ENCODE peak calls at places on chromosomes 5 and 9, in ten cellular contexts. I, C, W, U, H, G, F, B, R and N are unnamed samples.

GRCh38 chr5:35360671-35361070 is 130.4 kb upstream of the PRLR start:
- DNase-seq in I (no peak), C (no peak), W (no peak), U (no peak), H (no peak), G (no peak), F (no peak), B (no peak), R (no peak), N (no peak)

GRCh38 chr9:90815183-90815943 is 13.7 kb downstream of the SYK start:
- DNase-seq in I (peak), C (peak), W (no peak), U (no peak), H (no peak), G (no peak), F (peak), B (peak), R (no peak), N (no peak)

GRCh38 chr5:120344181-120344580 is 119.9 kb upstream of the PRR16 start:
- DNase-seq in I (no peak), C (no peak), W (no peak), U (no peak), H (no peak), G (no peak), F (no peak), B (no peak), R (no peak), N (no peak)

GRCh38 chr9:93264338-93265125 is 80.6 kb downstream of the WNK2 start:
- DNase-seq in I (no peak), C (no peak), W (no peak), U (no peak), H (no peak), G (no peak), F (no peak), B (no peak), R (no peak), N (no peak)

GRCh38 chr9:136697821-136698526 is 10.7 kb upstream of the AGPAT2 start:
- DNase-seq in I (no peak), C (no peak), W (no peak), U (no peak), H (no peak), G (no peak), F (peak), B (no peak), R (no peak), N (no peak)

GRCh38 chr9:132090771-132091170 is 11.1 kb upstream of the MED27 start:
- DNase-seq in I (peak), C (no peak), W (peak), U (no peak), H (no peak), G (no peak), F (no peak), B (no peak), R (no peak), N (no peak)

GRCh38 chr9:137479892-137480685 is 21.0 kb upstream of the NSMF start:
- DNase-seq in I (no peak), C (no peak), W (no peak), U (no peak), H (no peak), G (peak), F (no peak), B (no peak), R (no peak), N (no peak)

GRCh38 chr5:154611341-154611767 is 133.3 kb upstream of the HAND1 start:
- DNase-seq in I (peak), C (no peak), W (peak), U (no peak), H (no peak), G (peak), F (no peak), B (no peak), R (no peak), N (no peak)

GRCh38 chr9:111027798-111028197 is 10.5 kb downstream of the LPAR1 start:
- DNase-seq in I (no peak), C (no peak), W (no peak), U (no peak), H (no peak), G (no peak), F (no peak), B (no peak), R (no peak), N (no peak)

GRCh38 chr5:79255786-79256557 is 20.0 kb downstream of the JMY start:
- DNase-seq in I (peak), C (no peak), W (peak), U (no peak), H (no peak), G (peak), F (peak), B (peak), R (peak), N (no peak)

GRCh38 chr5:33743089-33743488 is 148.7 kb downstream of the ADAMTS12 start:
- DNase-seq in I (peak), C (no peak), W (no peak), U (no peak), H (no peak), G (no peak), F (no peak), B (no peak), R (no peak), N (no peak)

GRCh38 chr9:99681113-99681512 is 140.6 kb upstream of the NR4A3 start:
- DNase-seq in I (no peak), C (no peak), W (no peak), U (no peak), H (no peak), G (no peak), F (no peak), B (no peak), R (no peak), N (no peak)

GRCh38 chr5:56176155-56176798 is 56.9 kb downstream of the ANKRD55 start:
- DNase-seq in I (peak), C (no peak), W (no peak), U (peak), H (peak), G (no peak), F (peak), B (no peak), R (no peak), N (peak)

GRCh38 chr5:56177134-56177533 is 56.0 kb downstream of the ANKRD55 start:
- DNase-seq in I (peak), C (no peak), W (no peak), U (no peak), H (no peak), G (no peak), F (no peak), B (no peak), R (no peak), N (no peak)

GRCh38 chr5:56172225-56172624 is 60.9 kb downstream of the ANKRD55 start:
- DNase-seq in I (peak), C (no peak), W (peak), U (no peak), H (no peak), G (no peak), F (no peak), B (no peak), R (no peak), N (no peak)

GRCh38 chr5:56175028-56175427 is 58.1 kb downstream of the ANKRD55 start:
- DNase-seq in I (peak), C (no peak), W (no peak), U (no peak), H (no peak), G (no peak), F (no peak), B (no peak), R (no peak), N (no peak)

DNA sequence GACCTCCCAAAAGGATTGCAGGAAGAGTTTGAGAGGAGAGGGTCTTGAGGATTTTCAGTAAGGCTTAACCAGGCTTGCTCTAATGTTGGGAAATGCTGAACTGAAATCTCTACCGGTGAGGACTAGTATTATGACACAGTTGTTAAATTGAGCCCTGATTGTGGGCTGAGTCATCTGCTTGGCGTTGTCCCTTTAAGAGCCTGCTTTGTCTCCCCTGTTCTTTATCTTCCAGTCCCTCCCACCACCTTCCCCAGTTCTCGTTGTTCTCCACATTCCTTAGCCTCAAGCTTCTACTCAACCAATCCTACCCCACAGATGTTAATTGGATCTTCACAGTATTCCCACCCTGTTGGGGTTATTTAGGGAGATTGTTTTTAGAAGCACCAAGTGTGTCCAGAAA is 57.7 kb downstream of the ANKRD55 start:
- DNase-seq in I (peak), C (no peak), W (peak), U (peak), H (peak), G (peak), F (peak), B (no peak), R (peak), N (no peak)
- TF ChIP-seq CTCF in I (no peak), C (no peak), W (no peak), U (no peak), H (no peak), G (no peak), F (no peak), B (no peak), R (no peak), N (no peak)

GRCh38 chr5:82586176-82586575 is 308.0 kb upstream of the RPS23 start:
- DNase-seq in I (peak), C (no peak), W (no peak), U (no peak), H (no peak), G (no peak), F (no peak), B (no peak), R (no peak), N (no peak)
- H3K4me3 ChIP-seq in I (no peak), C (no peak), W (no peak), U (no peak), H (no peak), G (no peak), F (no peak), B (no peak), R (no peak), N (no peak)

DNA sequence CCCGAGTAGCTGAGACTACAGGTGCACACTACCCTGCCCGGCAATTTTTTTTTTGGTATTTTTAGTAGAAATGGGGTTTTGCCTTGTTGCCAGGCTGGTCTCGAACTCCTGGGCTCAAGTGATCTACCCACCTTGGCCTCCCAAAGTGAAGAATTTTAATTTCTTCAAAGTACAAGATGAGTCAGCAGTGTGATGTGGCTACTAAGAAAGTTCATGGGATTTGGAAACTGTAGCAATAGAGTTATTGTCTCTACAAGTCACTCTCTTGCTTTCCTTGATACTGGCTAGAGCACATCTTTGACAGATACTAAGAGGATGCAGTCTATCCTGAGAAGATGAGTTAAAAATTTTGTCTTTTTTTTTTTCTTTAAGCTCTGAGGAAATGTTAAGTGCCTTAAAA is 1.6 kb downstream of the CREB3 start:
- DNase-seq in I (no peak), C (no peak), W (no peak), U (no peak), H (no peak), G (no peak), F (no peak), B (no peak), R (no peak), N (no peak)
- H3K27ac ChIP-seq in I (peak), C (no peak), W (peak), U (peak), H (no peak), G (no peak), F (no peak), B (peak), R (no peak), N (no peak)

DNA sequence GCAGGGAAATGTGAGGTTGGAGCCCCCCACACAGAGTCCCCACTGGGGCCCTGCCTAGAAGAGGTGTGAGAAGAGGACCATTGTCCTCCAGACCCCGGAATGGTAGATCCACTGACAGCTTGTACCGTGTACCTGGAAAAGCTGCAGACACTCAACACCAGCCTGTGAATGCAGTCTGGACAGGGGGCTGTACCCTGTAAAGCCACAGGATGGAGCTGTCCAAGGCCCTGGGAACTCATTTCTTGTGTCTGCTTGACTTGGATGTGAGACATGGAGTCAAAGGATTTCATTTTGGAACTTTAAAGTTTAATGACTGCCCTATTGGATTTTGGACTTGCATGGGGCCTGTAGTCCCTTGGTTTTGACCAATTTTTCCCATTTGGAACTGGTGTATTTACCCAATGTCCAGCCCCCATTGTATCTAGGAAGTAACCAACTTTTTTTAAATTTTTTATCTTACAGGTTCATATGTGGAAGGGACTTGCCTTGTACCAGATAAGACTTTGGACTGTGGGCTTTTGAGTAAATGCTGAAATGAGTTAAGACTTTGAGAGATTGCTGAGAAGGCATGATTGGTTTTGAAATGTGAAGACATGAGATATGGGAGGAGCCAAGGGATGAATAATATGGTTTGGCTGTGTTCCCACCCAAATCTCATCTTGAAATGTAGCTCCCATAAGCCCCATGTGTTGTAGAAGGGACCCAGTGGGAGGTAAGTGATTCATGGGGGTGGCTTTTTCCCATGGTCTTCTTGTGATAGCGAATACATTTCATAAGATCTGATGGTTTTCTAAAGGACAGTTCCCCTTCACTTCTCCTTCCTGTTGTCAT is 535.2 kb upstream of the MEF2C start:
- DNase-seq in I (no peak), C (no peak), W (peak), U (no peak), H (no peak), G (peak), F (peak), B (no peak), R (no peak), N (no peak)
- TF ChIP-seq CTCF in I (peak), C (no peak), W (no peak), U (no peak), H (no peak), G (peak), F (no peak), B (no peak), R (peak), N (no peak)